ENCODE peak calls at places on chromosomes 13 and 19, in nine cellular contexts. N is NCI-H2081; T is stimulated activated naive CD8-positive, alpha-beta T cell treated with anti-CD3 and anti-CD28 coated beads, Interleukin-15, Interleukin-2, amounts not matched to agents 100 U/mL and 50 U/mL, for 24 hours; F is ascending aorta; W is GF-D8; E is C1 segment of cervical spinal cord; R is upper lobe of right lung; P is left ventricle myocardium inferior; D is stimulated activated CD4-positive, alpha-beta T cell treated with anti-CD3 and anti-CD28 coated beads, TNF-alpha, amount 100 ng/mL, for 48 hours. B is an unnamed sample.

GRCh38 chr19:17933414-17934129 is 757 bp downstream of the CCDC124 start:
- DNase-seq in R (no peak), W (no peak), F (no peak), D (no peak), N (no peak), E (no peak), T (no peak), P (no peak), B (peak; percentile 39)

GRCh38 chr19:41456342-41456918 is 13.5 kb downstream of the ERICH4 start:
- DNase-seq in T (no peak), E (no peak), D (no peak), N (no peak), F (no peak), W (no peak), P (no peak), R (no peak), B (peak; percentile 58)

GRCh38 chr13:44605275-44605674 is 29.1 kb upstream of the TSC22D1 start:
- DNase-seq in E (no peak), N (no peak), T (no peak), P (no peak), F (no peak), W (no peak), R (no peak), D (no peak), B (peak; percentile 23)

GRCh38 chr13:78102121-78102677 is 183.6 kb upstream of the EDNRB start:
- DNase-seq in N (no peak), E (no peak), W (peak; percentile 51), F (no peak), P (peak; percentile 29), T (no peak), R (no peak), D (no peak), B (peak; percentile 41)

GRCh38 chr13:56424246-56424645 is 716.5 kb upstream of the PRR20A start:
- DNase-seq in W (no peak), E (no peak), N (no peak), F (no peak), R (no peak), D (no peak), T (no peak), P (no peak), B (no peak)

GRCh38 chr19:5138606-5139594 is 170.0 kb downstream of the KDM4B start:
- DNase-seq in F (no peak), W (peak; percentile 93), D (peak; percentile 59), E (no peak), R (no peak), P (no peak), T (peak; percentile 87), N (peak; percentile 8), B (peak; percentile 89)

GRCh38 chr13:51834581-51835158 is 10.3 kb downstream of the TMEM272 start:
- DNase-seq in N (no peak), R (no peak), F (no peak), E (no peak), W (no peak), P (no peak), D (no peak), T (no peak), B (no peak)

GRCh38 chr13:29474991-29475390 is 120.5 kb downstream of the SLC7A1 start:
- DNase-seq in N (no peak), P (no peak), E (no peak), W (no peak), F (no peak), T (no peak), D (no peak), R (no peak), B (no peak)

GRCh38 chr13:113777311-113778260 is 18.6 kb downstream of the TMEM255B start:
- DNase-seq in E (no peak), F (no peak), D (no peak), T (no peak), N (no peak), R (peak; percentile 56), W (no peak), P (no peak), B (peak; percentile 52)

GRCh38 chr13:101242720-101243119 is 173.6 kb downstream of the NALCN start:
- DNase-seq in P (no peak), R (no peak), T (no peak), N (no peak), E (no peak), F (no peak), D (no peak), W (no peak), B (no peak)

GRCh38 chr13:86554066-86554465 is 754.8 kb upstream of the SLITRK6 start:
- DNase-seq in F (no peak), T (no peak), P (no peak), W (no peak), E (no peak), N (no peak), D (no peak), R (no peak), B (no peak)

GRCh38 chr19:5974721-5975387 is 3.1 kb downstream of the RANBP3 start:
- DNase-seq in R (no peak), N (no peak), E (no peak), W (no peak), F (no peak), D (no peak), T (peak; percentile 57), P (no peak), B (no peak)

GRCh38 chr19:15136234-15136954 is 29.2 kb downstream of the SYDE1 start:
- DNase-seq in T (no peak), R (no peak), W (no peak), E (no peak), F (no peak), P (no peak), N (no peak), D (no peak), B (peak; percentile 31)

GRCh38 chr19:5827342-5827890 is 12.1 kb downstream of the FUT6 start:
- DNase-seq in T (no peak), N (no peak), F (no peak), D (no peak), R (no peak), P (no peak), W (no peak), E (no peak), B (no peak)

GRCh38 chr13:36069881-36070366 is 61.3 kb downstream of the DCLK1 start:
- DNase-seq in F (no peak), R (no peak), P (no peak), T (no peak), N (no peak), D (no peak), W (no peak), E (no peak), B (peak; percentile 10)

GRCh38 chr13:101007245-101007644 is 332.6 kb upstream of the TMTC4 start:
- DNase-seq in F (no peak), D (no peak), E (no peak), T (no peak), R (no peak), P (no peak), W (no peak), N (no peak), B (no peak)

GRCh38 chr13:97567510-97568243 is 133.7 kb downstream of the RAP2A start:
- DNase-seq in N (no peak), E (no peak), W (no peak), R (peak; percentile 77), T (no peak), F (no peak), P (no peak), D (no peak), B (peak; percentile 53)

GRCh38 chr13:113324336-113324882 is 27.4 kb downstream of the LAMP1 start:
- DNase-seq in W (no peak), T (no peak), N (no peak), P (no peak), F (no peak), R (no peak), E (peak; percentile 25), D (no peak), B (no peak)

GRCh38 chr19:41302624-41303351 is 7.2 kb upstream of the CCDC97 start:
- DNase-seq in E (no peak), T (peak; percentile 79), P (no peak), N (no peak), R (peak; percentile 69), W (no peak), D (peak; percentile 47), F (no peak), B (no peak)

GRCh38 chr19:1070576-1070930 is 3.6 kb downstream of the ARHGAP45 start:
- DNase-seq in F (no peak), P (no peak), D (no peak), W (no peak), R (no peak), N (no peak), E (no peak), T (no peak), B (no peak)

GRCh38 chr13:102903659-102904407 is 58.0 kb downstream of the ERCC5 start:
- DNase-seq in E (no peak), W (no peak), F (no peak), P (no peak), R (no peak), T (no peak), D (no peak), N (no peak), B (peak; percentile 8)

GRCh38 chr19:2561221-2561620 is 85.3 kb downstream of the GADD45B start:
- DNase-seq in F (no peak), E (no peak), N (no peak), T (no peak), P (peak; percentile 2), W (no peak), D (no peak), R (no peak), B (no peak)

GRCh38 chr19:19160489-19161035 is 9.5 kb downstream of the MEF2B start:
- DNase-seq in P (no peak), T (peak; percentile 18), D (no peak), R (no peak), F (no peak), E (no peak), W (no peak), N (no peak), B (no peak)

GRCh38 chr13:37385248-37385647 is 213.3 kb downstream of the POSTN start:
- DNase-seq in T (no peak), P (no peak), N (no peak), W (no peak), R (no peak), E (no peak), F (no peak), D (no peak), B (no peak)